ENCODE peak calls at places on chromosomes 6 and 20, in four cellular contexts. One of them, this sample, is unnamed. For H3K27me3, the result is how much of the 10 kb centered on the place peaks cover.

GRCh38 chr6:35876902-35877301 is 44.0 kb downstream of the SRPK1 start:
- DNase-seq in stomach: no peak
- DNase-seq in left ventricle myocardium inferior: no peak
- DNase-seq in ovary: no peak
- DNase-seq in this sample: no peak

GRCh38 chr6:140230282-140230681 is 855.8 kb upstream of the CITED2 start:
- DNase-seq in stomach: no peak
- DNase-seq in left ventricle myocardium inferior: no peak
- DNase-seq in ovary: no peak
- DNase-seq in this sample: peak

GRCh38 chr6:37324131-37325033 is 29.4 kb upstream of the RNF8 start:
- DNase-seq in stomach: no peak
- DNase-seq in left ventricle myocardium inferior: no peak
- DNase-seq in ovary: no peak
- DNase-seq in this sample: no peak

GRCh38 chr6:131366223-131366622 is 206.8 kb upstream of the ARG1 start:
- DNase-seq in stomach: no peak
- DNase-seq in left ventricle myocardium inferior: no peak
- DNase-seq in ovary: no peak
- DNase-seq in this sample: no peak

GRCh38 chr20:3218307-3218988 is 9.2 kb downstream of the ITPA start:
- DNase-seq in stomach: peak
- DNase-seq in left ventricle myocardium inferior: peak
- DNase-seq in ovary: peak
- DNase-seq in this sample: peak

GRCh38 chr20:41631826-41632225 is 13.6 kb upstream of the CHD6 start:
- DNase-seq in stomach: no peak
- DNase-seq in left ventricle myocardium inferior: peak
- DNase-seq in ovary: no peak
- DNase-seq in this sample: no peak

GRCh38 chr20:35768731-35769664 is 2.8 kb upstream of the PHF20 start:
- DNase-seq in stomach: peak
- DNase-seq in left ventricle myocardium inferior: peak
- DNase-seq in ovary: peak
- DNase-seq in this sample: peak

GRCh38 chr20:63700199-63701050 is 4.0 kb downstream of the TNFRSF6B start:
- DNase-seq in stomach: no peak
- DNase-seq in left ventricle myocardium inferior: no peak
- DNase-seq in ovary: peak
- DNase-seq in this sample: no peak

GRCh38 chr20:56094228-56094627 is 88.9 kb upstream of the CBLN4 start:
- DNase-seq in stomach: no peak
- DNase-seq in left ventricle myocardium inferior: no peak
- DNase-seq in ovary: no peak
- DNase-seq in this sample: no peak

GRCh38 chr6:21741221-21742109 is 147.9 kb downstream of the SOX4 start:
- DNase-seq in stomach: no peak
- DNase-seq in left ventricle myocardium inferior: no peak
- DNase-seq in ovary: no peak
- DNase-seq in this sample: no peak

GRCh38 chr20:11511816-11512215 is 405.9 kb upstream of the BTBD3 start:
- DNase-seq in stomach: no peak
- DNase-seq in left ventricle myocardium inferior: no peak
- DNase-seq in ovary: no peak
- DNase-seq in this sample: no peak

GRCh38 chr20:46031701-46032254 is 2.8 kb downstream of the SLC12A5 start:
- DNase-seq in stomach: peak
- DNase-seq in left ventricle myocardium inferior: no peak
- DNase-seq in ovary: no peak
- DNase-seq in this sample: no peak

GRCh38 chr20:46034039-46034438 is 5.0 kb downstream of the SLC12A5 start:
- DNase-seq in stomach: no peak
- DNase-seq in left ventricle myocardium inferior: no peak
- DNase-seq in ovary: no peak
- DNase-seq in this sample: no peak

GRCh38 chr20:46030290-46031013 is 1.4 kb downstream of the SLC12A5 start:
- DNase-seq in stomach: no peak
- DNase-seq in left ventricle myocardium inferior: no peak
- DNase-seq in ovary: no peak
- DNase-seq in this sample: no peak

GRCh38 chr20:46028772-46029371 is at the start of gene SLC12A5:
- DNase-seq in stomach: no peak
- DNase-seq in left ventricle myocardium inferior: no peak
- DNase-seq in ovary: no peak
- DNase-seq in this sample: no peak

GRCh38 chr20:46031014-46031569 is 2.1 kb downstream of the SLC12A5 start:
- DNase-seq in stomach: no peak
- DNase-seq in left ventricle myocardium inferior: no peak
- DNase-seq in ovary: no peak
- DNase-seq in this sample: no peak
- H3K27me3 ChIP-seq in stomach: half or more
- H3K27me3 ChIP-seq in left ventricle myocardium inferior: half or more
- H3K27me3 ChIP-seq in ovary: under half
- H3K27me3 ChIP-seq in this sample: under half

GRCh38 chr6:84771732-84772131 is 7.3 kb upstream of the TBX18 start:
- DNase-seq in stomach: no peak
- DNase-seq in left ventricle myocardium inferior: no peak
- DNase-seq in ovary: no peak
- DNase-seq in this sample: no peak
- H3K27me3 ChIP-seq in stomach: half or more
- H3K27me3 ChIP-seq in left ventricle myocardium inferior: half or more
- H3K27me3 ChIP-seq in ovary: under half
- H3K27me3 ChIP-seq in this sample: under half

DNA sequence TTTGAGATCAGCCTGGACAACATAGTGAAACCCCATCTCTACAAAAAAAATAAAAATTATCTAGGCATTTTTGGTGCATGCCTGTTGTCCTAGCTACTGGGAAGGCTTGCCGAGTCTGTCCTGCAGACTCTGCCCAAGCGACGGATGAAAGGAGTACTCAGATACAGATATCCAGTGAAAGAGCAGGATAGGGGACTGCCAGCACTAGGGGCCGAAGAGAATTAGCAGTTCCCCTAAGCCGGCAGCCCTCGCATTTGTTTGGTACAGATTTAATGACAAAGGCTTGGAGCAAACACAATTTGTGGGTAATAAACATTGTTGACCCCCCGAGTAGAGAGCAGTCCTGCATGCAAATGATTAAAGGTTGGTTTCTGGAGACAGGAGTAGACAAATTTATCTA is 5.4 kb upstream of the TBC1D20 start:
- DNase-seq in stomach: no peak
- DNase-seq in left ventricle myocardium inferior: no peak
- DNase-seq in ovary: no peak
- DNase-seq in this sample: no peak
- H3K27me3 ChIP-seq in stomach: under half
- H3K27me3 ChIP-seq in left ventricle myocardium inferior: under half
- H3K27me3 ChIP-seq in ovary: under half
- H3K27me3 ChIP-seq in this sample: under half

GRCh38 chr20:46307999-46308257 is 370 bp downstream of the CDH22 start:
- DNase-seq in stomach: no peak
- DNase-seq in left ventricle myocardium inferior: no peak
- DNase-seq in ovary: peak
- DNase-seq in this sample: no peak
- H3K27me3 ChIP-seq in stomach: half or more
- H3K27me3 ChIP-seq in left ventricle myocardium inferior: half or more
- H3K27me3 ChIP-seq in ovary: under half
- H3K27me3 ChIP-seq in this sample: under half